ENCODE peak calls at places on chromosomes 6 and 20, in six cellular contexts. K is AG10803; W is PC-9; C is cardiac muscle cell; P is right atrium auricular region; V is CD4-positive, alpha-beta memory T cell. Q is an unnamed sample.

GRCh38 chr6:150395388-150396009 is 26.7 kb downstream of the IYD start:
- DNase-seq in K (peak), W (peak), C (peak), P (no peak), V (peak), Q (peak)

GRCh38 chr20:36298061-36298460 is 8.1 kb upstream of the DLGAP4 start:
- DNase-seq in K (no peak), W (no peak), C (no peak), P (no peak), V (no peak), Q (no peak)

GRCh38 chr20:1844723-1845523 is 50.3 kb upstream of the SIRPA start:
- DNase-seq in K (peak), W (no peak), C (no peak), P (no peak), V (no peak), Q (peak)

GRCh38 chr6:139159016-139159415 is 24.1 kb downstream of the HECA start:
- DNase-seq in K (no peak), W (no peak), C (no peak), P (no peak), V (no peak), Q (no peak)

GRCh38 chr6:156652231-156652750 is 124.9 kb upstream of the ARID1B start:
- DNase-seq in K (no peak), W (no peak), C (no peak), P (no peak), V (no peak), Q (no peak)

GRCh38 chr20:35156978-35157377 is 9.8 kb upstream of the EDEM2 start:
- DNase-seq in K (no peak), W (no peak), C (no peak), P (no peak), V (no peak), Q (no peak)

GRCh38 chr20:7540923-7541322 is 399.3 kb downstream of the HAO1 start:
- DNase-seq in K (no peak), W (no peak), C (no peak), P (no peak), V (no peak), Q (no peak)

GRCh38 chr6:111823012-111823411 is 50.2 kb downstream of the FYN start:
- DNase-seq in K (no peak), W (no peak), C (no peak), P (no peak), V (no peak), Q (no peak)

GRCh38 chr6:5592911-5593519 is 331.7 kb downstream of the FARS2 start:
- DNase-seq in K (no peak), W (no peak), C (peak), P (no peak), V (no peak), Q (no peak)

GRCh38 chr6:12066297-12066696 is 54.2 kb downstream of the HIVEP1 start:
- DNase-seq in K (no peak), W (no peak), C (no peak), P (no peak), V (no peak), Q (no peak)

GRCh38 chr6:683742-684440 is 9.0 kb downstream of the EXOC2 start:
- DNase-seq in K (peak), W (no peak), C (peak), P (no peak), V (no peak), Q (peak)

GRCh38 chr6:30154709-30155521 is 6.1 kb downstream of the TRIM10 start:
- DNase-seq in K (peak), W (peak), C (no peak), P (no peak), V (no peak), Q (peak)

GRCh38 chr6:3294921-3295871 is 36.4 kb downstream of the PSMG4 start:
- DNase-seq in K (no peak), W (no peak), C (no peak), P (no peak), V (no peak), Q (no peak)

GRCh38 chr20:51604851-51605250 is 62.3 kb upstream of the NFATC2 start:
- DNase-seq in K (no peak), W (no peak), C (no peak), P (no peak), V (no peak), Q (no peak)

GRCh38 chr20:9634327-9634726 is 119.9 kb downstream of the LAMP5 start:
- DNase-seq in K (no peak), W (no peak), C (no peak), P (no peak), V (no peak), Q (no peak)

GRCh38 chr6:1658212-1659005 is 48.7 kb downstream of the FOXC1 start:
- DNase-seq in K (no peak), W (no peak), C (no peak), P (no peak), V (no peak), Q (no peak)

GRCh38 chr20:32285621-32286334 is 8.3 kb downstream of the KIF3B start:
- DNase-seq in K (peak), W (no peak), C (peak), P (no peak), V (peak), Q (no peak)

GRCh38 chr6:164168595-164168994 is 754.1 kb downstream of the QKI start:
- DNase-seq in K (no peak), W (no peak), C (no peak), P (no peak), V (no peak), Q (no peak)

GRCh38 chr20:9130407-9130995 is 61.6 kb downstream of the PLCB4 start:
- DNase-seq in K (no peak), W (no peak), C (no peak), P (no peak), V (no peak), Q (no peak)

GRCh38 chr20:12372557-12372956 is 454.9 kb downstream of the BTBD3 start:
- DNase-seq in K (no peak), W (no peak), C (no peak), P (no peak), V (no peak), Q (no peak)

GRCh38 chr6:127463056-127463455 is 3.9 kb upstream of the KIAA0408 start:
- DNase-seq in K (peak), W (no peak), C (no peak), P (no peak), V (no peak), Q (no peak)

GRCh38 chr6:136608991-136609390 is 58.8 kb upstream of the MAP7 start:
- DNase-seq in K (peak), W (no peak), C (no peak), P (no peak), V (no peak), Q (peak)

GRCh38 chr6:4615891-4616290 is 160.3 kb upstream of the CDYL start:
- DNase-seq in K (peak), W (no peak), C (no peak), P (no peak), V (no peak), Q (no peak)

GRCh38 chr20:39878321-39878720 is 810.7 kb downstream of the MAFB start:
- DNase-seq in K (no peak), W (no peak), C (no peak), P (no peak), V (no peak), Q (no peak)

GRCh38 chr6:5205877-5206840 is 54.6 kb downstream of the LYRM4 start:
- DNase-seq in K (peak), W (no peak), C (peak), P (peak), V (no peak), Q (peak)

GRCh38 chr6:84766118-84766683 is 1.8 kb upstream of the TBX18 start:
- DNase-seq in K (no peak), W (no peak), C (no peak), P (peak), V (no peak), Q (no peak)

GRCh38 chr6:84763397-84764331 is 734 bp downstream of the TBX18 start:
- DNase-seq in K (peak), W (no peak), C (peak), P (peak), V (no peak), Q (peak)

GRCh38 chr6:84762220-84762940 is 2.0 kb downstream of the TBX18 start:
- DNase-seq in K (peak), W (no peak), C (peak), P (no peak), V (no peak), Q (peak)

GRCh38 chr6:84764332-84765049 is at the start of gene TBX18:
- DNase-seq in K (peak), W (no peak), C (peak), P (peak), V (no peak), Q (peak)

DNA sequence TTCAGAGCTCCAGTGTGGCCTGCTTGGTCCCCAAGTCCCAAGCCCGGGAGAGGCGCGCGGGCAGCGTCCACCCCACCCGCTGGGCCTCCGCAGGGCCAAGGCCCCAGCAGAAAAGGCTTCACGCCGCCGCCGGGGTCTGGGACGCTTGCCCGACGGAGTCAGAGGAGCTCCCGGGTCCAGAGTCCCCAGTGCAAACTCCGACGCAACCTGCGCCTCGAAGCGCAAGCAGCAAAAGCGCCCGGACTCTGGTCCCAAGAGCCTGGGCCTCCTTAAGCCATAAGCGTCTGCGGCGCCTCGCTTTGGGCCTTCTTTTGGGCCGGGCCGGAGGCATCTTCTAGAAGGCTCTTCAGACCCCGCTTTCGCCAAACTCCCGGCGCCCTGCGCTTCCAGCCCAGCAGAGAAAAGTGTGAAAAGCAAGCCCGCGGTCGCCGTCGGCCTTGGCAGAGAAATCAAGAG is 1.4 kb downstream of the TBX18 start:
- DNase-seq in K (peak), W (no peak), C (no peak), P (no peak), V (no peak), Q (peak)
- H3K4me3 ChIP-seq in K (peak), W (no peak), C (peak), P (peak), V (no peak), Q (peak)

GRCh38 chr20:22652685-22653568 is 68.6 kb upstream of the FOXA2 start:
- DNase-seq in K (no peak), W (no peak), C (no peak), P (no peak), V (no peak), Q (peak)
- H3K4me3 ChIP-seq in K (no peak), W (no peak), C (no peak), P (no peak), V (no peak), Q (no peak)

GRCh38 chr6:40719671-40720374 is 132.7 kb upstream of the LRFN2 start:
- DNase-seq in K (peak), W (no peak), C (peak), P (no peak), V (no peak), Q (no peak)
- H3K4me3 ChIP-seq in K (peak), W (no peak), C (no peak), P (no peak), V (no peak), Q (no peak)

GRCh38 chr20:44182135-44182765 is 4.7 kb downstream of the JPH2 start:
- DNase-seq in K (no peak), W (peak), C (peak), P (no peak), V (no peak), Q (no peak)
- H3K4me3 ChIP-seq in K (no peak), W (peak), C (peak), P (peak), V (no peak), Q (no peak)

DNA sequence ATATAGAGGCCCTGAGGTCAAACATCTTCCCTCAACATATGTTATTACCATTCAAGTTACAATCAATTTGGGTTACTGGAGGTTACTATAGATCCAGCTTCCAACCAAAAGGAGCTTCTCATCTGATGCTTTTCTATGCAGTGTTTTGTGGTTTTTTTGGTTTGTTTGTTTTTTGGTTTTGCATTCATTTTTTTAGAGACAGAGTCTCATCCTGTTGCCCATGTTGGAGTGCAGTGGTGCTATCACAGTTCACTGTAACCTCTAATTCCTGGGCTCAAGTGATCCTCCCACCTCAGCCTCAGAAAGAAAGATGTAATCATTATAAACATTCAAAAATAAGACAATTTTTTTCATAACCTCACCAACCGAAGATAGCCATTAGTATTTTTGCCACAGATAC is 124.4 kb upstream of the JARID2 start:
- DNase-seq in K (no peak), W (no peak), C (no peak), P (no peak), V (no peak), Q (no peak)
- H3K4me3 ChIP-seq in K (no peak), W (no peak), C (no peak), P (no peak), V (no peak), Q (no peak)

GRCh38 chr6:143677577-143677890 is 231 bp upstream of the PHACTR2 start:
- DNase-seq in K (no peak), W (no peak), C (no peak), P (no peak), V (no peak), Q (no peak)
- H3K4me3 ChIP-seq in K (peak), W (peak), C (peak), P (peak), V (no peak), Q (peak)

GRCh38 chr6:17278289-17279061 is 2.7 kb upstream of the RBM24 start:
- DNase-seq in K (peak), W (peak), C (no peak), P (no peak), V (no peak), Q (no peak)
- H3K4me3 ChIP-seq in K (peak), W (no peak), C (peak), P (no peak), V (no peak), Q (no peak)

Q was measured in MG63.